ENCODE peak calls at places on chromosomes 16 and 17, in eight cellular contexts. H is activated CD4-positive, alpha-beta T cell treated with anti-CD3 and anti-CD28 coated beads for 1 hour; J is nephron progenitor cell; P is NCI-H510A; M is endothelial cell; G is LoVo; Z is SK-N-SH; T is right atrium auricular region. W is an unnamed sample.

GRCh38 chr17:61904094-61904710 is 23.6 kb downstream of the INTS2 start:
- DNase-seq in H (no peak), J (no peak), P (no peak), M (no peak), G (no peak), Z (no peak), T (no peak), W (no peak)

GRCh38 chr16:23836404-23837291 is 865 bp downstream of the PRKCB start:
- DNase-seq in H (peak), J (peak), P (no peak), M (peak), G (no peak), Z (peak), T (no peak), W (no peak)

GRCh38 chr16:87836844-87837581 is 32.3 kb downstream of the SLC7A5 start:
- DNase-seq in H (no peak), J (no peak), P (no peak), M (no peak), G (no peak), Z (no peak), T (peak), W (no peak)

GRCh38 chr17:42421479-42422332 is 1.4 kb downstream of the CAVIN1 start:
- DNase-seq in H (no peak), J (peak), P (no peak), M (no peak), G (no peak), Z (peak), T (no peak), W (no peak)

GRCh38 chr17:1583569-1583968 is 21.0 kb upstream of the PITPNA start:
- DNase-seq in H (no peak), J (no peak), P (no peak), M (no peak), G (no peak), Z (no peak), T (no peak), W (no peak)

GRCh38 chr17:30476726-30477082 is 504 bp upstream of the GOSR1 start:
- DNase-seq in H (no peak), J (peak), P (no peak), M (no peak), G (no peak), Z (no peak), T (no peak), W (peak)

GRCh38 chr17:45279898-45280297 is 18.0 kb upstream of the SPATA32 start:
- DNase-seq in H (no peak), J (no peak), P (no peak), M (no peak), G (no peak), Z (no peak), T (no peak), W (no peak)

GRCh38 chr17:41649923-41650519 is 25.6 kb upstream of the KRT17 start:
- DNase-seq in H (no peak), J (no peak), P (no peak), M (no peak), G (no peak), Z (no peak), T (no peak), W (no peak)

GRCh38 chr17:10815318-10815717 is 11.4 kb upstream of the TMEM238L start:
- DNase-seq in H (no peak), J (no peak), P (no peak), M (no peak), G (no peak), Z (no peak), T (no peak), W (no peak)